ENCODE peak calls at places on chromosomes 1 and 21, in six cellular contexts. V is astrocyte of the spinal cord, S is suprapubic skin, E is HFFc6, F is choroid plexus epithelial cell, W is adrenal gland. B is an unnamed sample.

GRCh38 chr1:214747050-214747615 is 144.1 kb downstream of the CENPF start:
- DNase-seq in V (no peak), W (no peak), E (no peak), F (no peak), S (no peak), B (no peak)

GRCh38 chr1:167659440-167659839 is 29.4 kb downstream of the RCSD1 start:
- DNase-seq in F (peak; percentile 30), W (no peak), V (no peak), S (no peak), E (peak; percentile 15), B (no peak)

GRCh38 chr1:10257851-10258250 is 47.5 kb downstream of the KIF1B start:
- DNase-seq in E (no peak), W (no peak), S (no peak), V (no peak), F (peak; percentile 69), B (no peak)

GRCh38 chr1:13737388-13737787 is 37.4 kb downstream of the PRDM2 start:
- DNase-seq in V (no peak), E (no peak), F (no peak), W (no peak), S (no peak), B (no peak)

GRCh38 chr1:186175588-186175987 is 199.5 kb downstream of the TPR start:
- DNase-seq in W (no peak), E (no peak), V (no peak), S (no peak), F (peak; percentile 54), B (peak; percentile 45)

GRCh38 chr1:17837631-17838030 is 82.5 kb downstream of the ACTL8 start:
- DNase-seq in E (no peak), W (no peak), V (no peak), F (no peak), S (no peak), B (peak; percentile 55)

GRCh38 chr1:246104927-246105326 is 402.2 kb downstream of the SMYD3 start:
- DNase-seq in W (no peak), F (peak; percentile 20), E (no peak), V (no peak), S (no peak), B (no peak)

GRCh38 chr1:114224196-114224907 is 70.7 kb upstream of the SYT6 start:
- DNase-seq in S (no peak), E (no peak), F (no peak), V (no peak), W (no peak), B (peak; percentile 30)

GRCh38 chr21:33314096-33314495 is 10.7 kb upstream of the IFNAR1 start:
- DNase-seq in W (no peak), S (no peak), E (no peak), V (peak; percentile 71), F (peak; percentile 80), B (no peak)

DNA sequence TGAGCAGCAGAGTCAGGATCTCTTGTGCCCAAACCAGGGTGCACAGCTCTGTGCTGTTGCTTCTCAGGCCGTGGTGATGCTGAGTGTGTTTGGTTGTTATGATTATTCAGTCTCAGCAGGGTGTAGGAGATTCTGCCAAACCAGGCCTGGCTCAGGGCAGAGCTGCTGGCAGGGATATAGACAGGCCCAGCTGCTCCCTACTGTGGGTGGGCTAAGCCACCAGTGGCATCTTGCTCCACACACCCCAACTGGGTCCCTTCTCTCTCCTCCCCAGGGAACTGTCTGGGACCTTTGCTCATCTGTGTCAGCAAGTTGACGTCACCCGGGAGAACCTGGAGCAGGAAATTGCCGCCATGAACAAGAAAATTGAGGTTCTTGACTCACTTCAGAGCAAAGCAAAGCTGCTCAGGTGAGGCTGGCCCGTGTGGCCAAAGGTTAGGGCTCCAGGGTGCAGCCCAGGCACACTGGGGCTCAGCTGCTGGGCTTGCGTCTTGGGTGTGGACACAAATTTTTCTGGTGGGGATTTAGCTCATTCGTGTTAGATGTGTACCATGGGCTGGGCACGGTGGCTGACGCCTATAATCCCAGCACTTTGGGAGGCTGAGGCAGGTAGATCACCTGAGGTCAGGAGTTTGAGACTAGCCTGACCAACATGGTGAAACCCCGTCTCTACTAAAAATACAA is 9.8 kb upstream of the MIIP start:
- DNase-seq in S (no peak), F (no peak), W (no peak), V (no peak), E (no peak), B (no peak)
- TF ChIP-seq CTCF in S (no peak), F (no peak), W (no peak), V (no peak), E (no peak), B (no peak)

GRCh38 chr1:7993593-7994479 is 32.3 kb downstream of the ERRFI1 start:
- DNase-seq in W (no peak), V (peak; percentile 87), E (peak; percentile 79), F (peak; percentile 88), S (no peak), B (peak; percentile 50)
- TF ChIP-seq CTCF in W (no peak), V (no peak), E (no peak), F (no peak), S (no peak), B (no peak)

GRCh38 chr1:86507935-86508582 is 38.8 kb upstream of the CLCA4 start:
- DNase-seq in F (peak; percentile 74), W (peak; percentile 37), V (peak; percentile 43), E (peak; percentile 10), S (no peak), B (peak; percentile 72)
- TF ChIP-seq CTCF in F (peak; percentile 65), W (peak; percentile 57), V (peak; percentile 43), E (peak; percentile 79), S (peak; percentile 40), B (peak; percentile 52)

GRCh38 chr1:201704439-201704792 is 124.5 kb upstream of the IPO9 start:
- DNase-seq in W (no peak), E (no peak), S (no peak), V (no peak), F (no peak), B (no peak)
- TF ChIP-seq CTCF in W (no peak), E (peak; percentile 23), S (no peak), V (no peak), F (no peak), B (no peak)

DNA sequence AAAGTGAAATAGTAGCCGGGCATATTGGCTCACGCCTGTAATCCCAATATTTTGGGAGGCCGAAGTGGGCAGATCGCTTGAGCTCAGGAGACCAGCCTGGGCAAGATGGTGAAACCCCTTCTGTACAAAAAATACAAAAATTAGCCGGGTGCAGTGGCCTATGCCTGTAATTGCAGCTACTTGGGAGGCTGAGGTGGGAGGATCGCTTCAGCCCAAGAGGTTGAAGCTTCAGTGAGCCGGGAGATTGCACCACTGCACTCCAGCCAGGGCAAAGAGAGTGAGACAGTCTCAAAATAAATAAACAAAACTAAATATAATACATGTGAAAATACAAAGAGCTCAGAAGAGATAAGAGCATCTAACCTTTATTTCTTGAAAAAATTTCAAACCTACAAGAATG is 2.3 kb upstream of the MSTO1 start:
- DNase-seq in E (no peak), F (peak; percentile 10), W (no peak), V (no peak), S (peak; percentile 8), B (no peak)
- TF ChIP-seq CTCF in E (no peak), F (no peak), W (no peak), V (no peak), S (no peak), B (no peak)

DNA sequence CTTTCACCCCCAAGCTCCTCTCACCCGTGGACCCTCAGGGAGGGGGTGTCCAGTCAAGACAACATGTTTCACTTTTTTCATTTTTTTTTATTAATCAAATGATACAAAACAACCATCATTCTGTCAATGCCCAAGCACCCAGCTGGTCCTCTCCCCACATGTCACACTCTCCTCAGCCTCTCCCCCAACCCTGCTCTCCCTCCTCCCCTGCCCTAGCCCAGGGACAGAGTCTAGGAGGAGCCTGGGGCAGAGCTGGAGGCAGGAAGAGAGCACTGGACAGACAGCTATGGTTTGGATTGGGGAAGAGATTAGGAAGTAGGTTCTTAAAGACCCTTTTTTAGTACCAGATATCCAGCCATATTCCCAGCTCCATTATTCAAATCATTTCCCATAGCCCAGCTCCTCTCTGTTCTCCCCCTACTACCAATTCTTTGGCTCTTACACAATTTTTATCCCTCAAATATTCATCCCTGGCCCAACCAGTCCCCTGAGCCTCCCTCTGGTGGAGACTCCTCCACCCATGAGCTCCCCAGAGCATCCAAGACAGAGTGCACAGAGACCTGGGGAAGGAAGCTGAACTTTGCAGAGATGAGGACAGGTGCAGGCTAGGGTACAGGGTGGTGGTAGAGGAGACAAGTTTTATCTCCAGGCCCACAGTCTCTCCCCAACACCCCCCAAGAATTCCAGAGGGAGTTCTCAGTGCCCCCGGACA is 1.4 kb upstream of the S100A16 start:
- DNase-seq in S (no peak), F (no peak), V (no peak), W (no peak), E (no peak), B (no peak)
- TF ChIP-seq CTCF in S (no peak), F (peak; percentile 31), V (no peak), W (no peak), E (peak; percentile 41), B (peak; percentile 29)